ENCODE peak calls at places on chromosomes 1 and 21, in eight cellular contexts. M is stimulated activated CD4-positive, alpha-beta T cell treated with anti-CD3 and anti-CD28 coated beads, TNF-alpha, amount 100 ng/mL, for 4 hours; K is NCI-H1105 treated with DMSO at 0.1 percent for 48 hours; Z is T-helper 2 cell; B is LoVo; L is EL; H is NCI-H748 treated with DMSO at 0.1 percent for 48 hours; O is PC-3. D is an unnamed sample.

GRCh38 chr1:156126701-156127534 is 12.4 kb downstream of the LMNA start:
- DNase-seq in M (no peak), K (no peak), Z (peak), B (peak), L (peak), H (no peak), O (peak), D (peak)

GRCh38 chr1:209989525-209989924 is 51.5 kb downstream of the SYT14 start:
- DNase-seq in M (no peak), K (peak), Z (peak), B (peak), L (peak), H (peak), O (peak), D (no peak)

GRCh38 chr1:11918779-11919519 is 7.3 kb downstream of the KIAA2013 start:
- DNase-seq in M (no peak), K (no peak), Z (no peak), B (no peak), L (peak), H (no peak), O (peak), D (no peak)

GRCh38 chr21:42063578-42064521 is 7.3 kb upstream of the UMODL1 start:
- DNase-seq in M (no peak), K (peak), Z (peak), B (no peak), L (no peak), H (no peak), O (peak), D (peak)

GRCh38 chr1:59427155-59427554 is 130.3 kb downstream of the FGGY start:
- DNase-seq in M (no peak), K (no peak), Z (no peak), B (peak), L (peak), H (no peak), O (peak), D (no peak)

GRCh38 chr1:28343405-28343804 is 14.6 kb downstream of the MED18 start:
- DNase-seq in M (no peak), K (no peak), Z (no peak), B (no peak), L (peak), H (no peak), O (peak), D (no peak)

GRCh38 chr1:168243636-168244212 is 17.9 kb downstream of the SFT2D2 start:
- DNase-seq in M (no peak), K (no peak), Z (peak), B (peak), L (no peak), H (no peak), O (no peak), D (no peak)

GRCh38 chr1:245225267-245225666 is 70.5 kb downstream of the KIF26B start:
- DNase-seq in M (no peak), K (no peak), Z (no peak), B (no peak), L (no peak), H (no peak), O (no peak), D (no peak)

GRCh38 chr1:186662752-186663151 is 17.5 kb downstream of the PTGS2 start:
- DNase-seq in M (no peak), K (no peak), Z (no peak), B (no peak), L (peak), H (no peak), O (peak), D (no peak)

GRCh38 chr1:86423473-86423872 is 498 bp upstream of the CLCA2 start:
- DNase-seq in M (no peak), K (no peak), Z (no peak), B (no peak), L (no peak), H (no peak), O (no peak), D (no peak)

GRCh38 chr1:76868916-76869315 is 1.6 kb downstream of the ST6GALNAC5 start:
- DNase-seq in M (no peak), K (no peak), Z (no peak), B (no peak), L (peak), H (peak), O (no peak), D (no peak)

GRCh38 chr21:39385299-39386145 is 36.6 kb upstream of the HMGN1 start:
- DNase-seq in M (peak), K (peak), Z (peak), B (peak), L (peak), H (no peak), O (no peak), D (peak)

GRCh38 chr1:206809504-206810084 is 37.3 kb upstream of the IL10 start:
- DNase-seq in M (no peak), K (peak), Z (peak), B (no peak), L (peak), H (no peak), O (peak), D (no peak)

GRCh38 chr1:24619376-24619775 is 23.7 kb upstream of the SRRM1 start:
- DNase-seq in M (no peak), K (no peak), Z (no peak), B (no peak), L (no peak), H (no peak), O (no peak), D (no peak)

GRCh38 chr21:33386222-33386784 is 16.9 kb upstream of the IFNGR2 start:
- DNase-seq in M (no peak), K (no peak), Z (no peak), B (no peak), L (no peak), H (no peak), O (peak), D (no peak)

GRCh38 chr1:11617314-11617713 is 36.9 kb downstream of the FBXO2 start:
- DNase-seq in M (no peak), K (no peak), Z (no peak), B (no peak), L (no peak), H (no peak), O (peak), D (no peak)

GRCh38 chr1:214454619-214455396 is 96.6 kb downstream of the PTPN14 start:
- DNase-seq in M (no peak), K (no peak), Z (peak), B (no peak), L (peak), H (no peak), O (peak), D (no peak)